ENCODE peak calls at places on chromosome 16, in ten cellular contexts. G is neural progenitor cell; L is IMR-90; Y is body of pancreas; O is hepatocyte; V is CD8-positive, alpha-beta T cell; I is right atrium auricular region; S is tibial artery; C is astrocyte; M is A549. K is an unnamed sample.

GRCh38 chr16:1613728-1614225 is 1.6 kb downstream of the CRAMP1 start:
- DNase-seq in M (no peak), L (no peak), C (no peak), S (no peak), V (no peak), I (peak; percentile 64), O (peak; percentile 63), G (peak; percentile 50), Y (peak; percentile 35), K (no peak)

GRCh38 chr16:13378151-13378550 is 476.8 kb downstream of the SHISA9 start:
- DNase-seq in Y (no peak), V (no peak), C (no peak), M (no peak), O (no peak), L (no peak), I (no peak), S (no peak), G (no peak), K (no peak)

GRCh38 chr16:56569971-56570370 is 5.1 kb downstream of the MT4 start:
- DNase-seq in Y (no peak), S (no peak), I (no peak), M (no peak), V (no peak), O (no peak), G (no peak), L (no peak), C (no peak), K (no peak)

GRCh38 chr16:27779719-27780161 is 229.8 kb downstream of the KATNIP start:
- DNase-seq in V (no peak), M (peak; percentile 47), S (peak; percentile 55), C (peak; percentile 47), I (no peak), O (peak; percentile 51), G (peak; percentile 84), L (peak; percentile 46), Y (peak; percentile 17), K (no peak)

GRCh38 chr16:49910761-49911160 is 54.8 kb upstream of the ZNF423 start:
- DNase-seq in S (no peak), V (no peak), L (no peak), G (peak; percentile 9), M (no peak), C (no peak), I (no peak), Y (no peak), O (no peak), K (no peak)

GRCh38 chr16:50461400-50461760 is 86.8 kb upstream of the NKD1 start:
- DNase-seq in M (no peak), C (no peak), V (no peak), Y (no peak), S (no peak), G (no peak), O (no peak), I (no peak), L (no peak), K (no peak)

GRCh38 chr16:17571499-17572093 is 100.8 kb upstream of the XYLT1 start:
- DNase-seq in O (peak; percentile 35), L (no peak), C (no peak), M (no peak), S (no peak), I (no peak), G (no peak), Y (no peak), V (no peak), K (no peak)

GRCh38 chr16:180921-181667 is 835 bp downstream of the HBQ1 start:
- DNase-seq in V (peak; percentile 79), Y (peak; percentile 78), S (peak; percentile 53), G (peak; percentile 93), L (peak; percentile 58), O (peak; percentile 85), C (peak; percentile 27), M (peak; percentile 88), I (no peak), K (peak; percentile 69)

GRCh38 chr16:30658731-30659506 is 688 bp downstream of the FBRS start:
- DNase-seq in Y (no peak), O (peak; percentile 99), S (peak; percentile 87), V (no peak), G (peak; percentile 94), C (peak; percentile 90), I (peak; percentile 87), M (peak; percentile 78), L (peak; percentile 97), K (no peak)

GRCh38 chr16:89268987-89269735 is 51.7 kb downstream of the ZNF778 start:
- DNase-seq in M (no peak), G (no peak), O (no peak), S (peak; percentile 60), I (peak; percentile 67), Y (no peak), V (no peak), L (peak; percentile 50), C (peak; percentile 14), K (no peak)

GRCh38 chr16:30068750-30069574 is 3.4 kb downstream of the ALDOA start:
- DNase-seq in V (no peak), Y (peak; percentile 32), O (no peak), G (peak; percentile 39), S (no peak), I (no peak), C (no peak), M (no peak), L (no peak), K (peak; percentile 37)

GRCh38 chr16:69089091-69089912 is 16.2 kb upstream of the HAS3 start:
- DNase-seq in S (no peak), G (peak; percentile 59), C (peak; percentile 38), I (no peak), O (peak; percentile 62), V (peak; percentile 16), L (peak; percentile 53), M (no peak), Y (peak; percentile 46), K (no peak)

GRCh38 chr16:67647111-67647651 is 2.2 kb downstream of the CARMIL2 start:
- DNase-seq in I (no peak), O (no peak), V (no peak), S (no peak), M (no peak), Y (no peak), L (no peak), G (no peak), C (no peak), K (no peak)

GRCh38 chr16:30457256-30457655 is 11.6 kb upstream of the SEPHS2 start:
- DNase-seq in L (no peak), I (no peak), M (no peak), S (no peak), G (no peak), O (no peak), C (no peak), V (no peak), Y (no peak), K (no peak)

GRCh38 chr16:68564367-68564985 is 25.4 kb downstream of the ZFP90 start:
- DNase-seq in L (peak; percentile 8), V (no peak), Y (no peak), S (no peak), M (no peak), O (no peak), I (no peak), G (peak; percentile 5), C (peak; percentile 18), K (no peak)

GRCh38 chr16:20946015-20946629 is 45.6 kb downstream of the LYRM1 start:
- DNase-seq in S (no peak), O (no peak), I (no peak), L (no peak), C (no peak), G (no peak), V (no peak), Y (no peak), M (no peak), K (no peak)

GRCh38 chr16:14298374-14299122 is 227.4 kb downstream of the MRTFB start:
- DNase-seq in O (no peak), S (no peak), L (no peak), M (no peak), V (no peak), G (no peak), C (no peak), Y (no peak), I (no peak), K (no peak)

GRCh38 chr16:59684911-59685310 is 950.8 kb upstream of the GOT2 start:
- DNase-seq in V (no peak), C (peak; percentile 56), M (no peak), O (no peak), G (no peak), I (no peak), L (peak; percentile 41), S (no peak), Y (no peak), K (no peak)

GRCh38 chr16:525520-526180 is 1.9 kb upstream of the CAPN15 start:
- DNase-seq in G (no peak), I (no peak), Y (peak; percentile 46), V (peak; percentile 26), O (peak; percentile 84), C (peak; percentile 86), S (no peak), M (peak; percentile 68), L (peak; percentile 92), K (peak; percentile 27)

GRCh38 chr16:57115504-57116182 is 23.3 kb downstream of the CPNE2 start:
- DNase-seq in C (peak; percentile 39), O (peak; percentile 37), G (peak; percentile 84), V (no peak), M (no peak), Y (peak; percentile 23), L (peak; percentile 28), I (no peak), S (peak; percentile 59), K (no peak)

GRCh38 chr16:53821957-53822625 is 118.1 kb downstream of the FTO start:
- DNase-seq in I (no peak), V (no peak), S (no peak), C (peak; percentile 88), Y (no peak), L (peak; percentile 80), G (no peak), O (no peak), M (peak; percentile 16), K (no peak)

GRCh38 chr16:86211265-86211664 is 299.1 kb upstream of the FOXF1 start:
- DNase-seq in O (no peak), L (no peak), M (no peak), V (no peak), Y (no peak), C (no peak), G (no peak), I (no peak), S (no peak), K (no peak)
- H3K4me3 ChIP-seq in O (no peak overlapping the region), L (no peak overlapping the region), M (no peak overlapping the region), V (no peak overlapping the region), Y (no peak overlapping the region), C (no peak overlapping the region), G (no peak overlapping the region), I (no peak overlapping the region), S (no peak overlapping the region), K (no peak overlapping the region)

GRCh38 chr16:3460121-3460520 is 16.6 kb downstream of the NAA60 start:
- DNase-seq in G (no peak), V (no peak), I (no peak), O (no peak), Y (no peak), M (no peak), S (no peak), L (no peak), C (no peak), K (no peak)
- H3K27ac ChIP-seq in G (no peak overlapping the region), V (peak overlapping the region; percentile 76), I (peak overlapping the region; percentile 97), O (peak overlapping the region; percentile 98), Y (peak overlapping the region; percentile 95), M (no peak overlapping the region), S (no peak overlapping the region), L (no peak overlapping the region), C (no peak overlapping the region), K (no peak overlapping the region)

GRCh38 chr16:81826523-81826922 is 47.4 kb downstream of the PLCG2 start:
- DNase-seq in S (no peak), Y (no peak), L (no peak), O (no peak), C (no peak), G (no peak), V (no peak), I (no peak), M (no peak), K (no peak)
- H3K4me1 ChIP-seq in S (no peaks in the 10 kb centered on the region), Y (no peaks in the 10 kb centered on the region), L (no peaks in the 10 kb centered on the region), O (peaks cover 5% of the 10 kb centered on the region), C (no peaks in the 10 kb centered on the region), G (peaks cover 11% of the 10 kb centered on the region), V (peaks cover 8% of the 10 kb centered on the region), I (peaks cover 7% of the 10 kb centered on the region), M (no peaks in the 10 kb centered on the region), K (no peaks in the 10 kb centered on the region)

GRCh38 chr16:24986512-24987303 is 28.5 kb downstream of the ARHGAP17 start:
- DNase-seq in O (peak; percentile 62), S (peak; percentile 55), G (no peak), M (peak; percentile 31), I (no peak), V (no peak), L (peak; percentile 88), Y (peak; percentile 24), C (peak; percentile 89), K (no peak)
- H3K4me3 ChIP-seq in O (no peak overlapping the region), S (no peak overlapping the region), G (no peak overlapping the region), M (peak overlapping the region; percentile 14), I (no peak overlapping the region), V (no peak overlapping the region), L (peak overlapping the region; percentile 3), Y (no peak overlapping the region), C (peak overlapping the region; percentile 42), K (no peak overlapping the region)

K was measured in effector memory CD4-positive, alpha-beta T cell.